ENCODE peak calls at places on chromosomes 7 and 10, in ten cellular contexts. F is OCI-LY7, O is A549, Z is A673, J is HCT116, K is astrocyte, C is IMR-90, W is osteoblast, B is GM12878, X is hepatocyte. E is an unnamed sample. For H3K4me1, the result is how much of the 10 kb centered on the place peaks cover.

GRCh38 chr7:23377134-23377533 is 78.0 kb downstream of the MALSU1 start:
- DNase-seq in Z (no peak), C (peak), X (no peak), W (no peak), B (no peak), J (no peak), O (no peak), K (peak), F (no peak), E (no peak)

GRCh38 chr10:96863922-96864543 is 31.9 kb downstream of the LCOR start:
- DNase-seq in J (peak), K (peak), W (no peak), O (peak), F (no peak), Z (peak), C (peak), X (peak), B (peak), E (no peak)

GRCh38 chr10:52644678-52645434 is 127.7 kb downstream of the MBL2 start:
- DNase-seq in B (no peak), Z (peak), C (peak), F (peak), O (peak), J (peak), W (peak), K (peak), X (peak), E (no peak)

GRCh38 chr10:118800920-118801319 is 46.1 kb upstream of the CACUL1 start:
- DNase-seq in W (peak), Z (peak), O (no peak), K (no peak), J (no peak), B (no peak), C (no peak), X (peak), F (peak), E (no peak)

GRCh38 chr10:3094565-3095168 is 27.3 kb downstream of the PFKP start:
- DNase-seq in C (peak), B (no peak), J (no peak), K (peak), W (no peak), O (no peak), F (no peak), X (no peak), Z (no peak), E (no peak)

GRCh38 chr7:102152672-102153585 is 133.7 kb upstream of the SH2B2 start:
- DNase-seq in O (peak), J (peak), B (no peak), C (peak), K (peak), F (no peak), Z (no peak), X (peak), W (no peak), E (peak)

GRCh38 chr7:150388709-150389531 is 9.8 kb downstream of the ZNF775 start:
- DNase-seq in Z (no peak), B (no peak), J (no peak), C (peak), K (peak), F (no peak), X (peak), W (peak), O (no peak), E (peak)

GRCh38 chr10:14396441-14397048 is 65.8 kb upstream of the FRMD4A start:
- DNase-seq in K (peak), O (no peak), F (no peak), Z (peak), C (no peak), X (no peak), W (no peak), B (no peak), J (no peak), E (no peak)

GRCh38 chr10:67818323-67818722 is 19.7 kb downstream of the DNAJC12 start:
- DNase-seq in K (peak), C (peak), O (peak), B (no peak), J (no peak), W (peak), F (no peak), Z (peak), X (peak), E (no peak)

GRCh38 chr10:35306852-35307251 is 29.5 kb upstream of the CCNY start:
- DNase-seq in J (no peak), K (peak), B (no peak), X (peak), O (no peak), Z (no peak), W (peak), F (no peak), C (peak), E (peak)

GRCh38 chr10:70773965-70774809 is 11.0 kb downstream of the TBATA start:
- DNase-seq in J (no peak), Z (no peak), C (no peak), F (no peak), K (no peak), O (no peak), X (no peak), B (no peak), W (peak), E (peak)

GRCh38 chr10:43125881-43126731 is 12.1 kb upstream of the CSGALNACT2 start:
- DNase-seq in O (no peak), J (no peak), C (no peak), K (no peak), F (no peak), X (no peak), W (peak), Z (no peak), B (no peak), E (peak)

GRCh38 chr7:102834999-102835398 is 77.8 kb upstream of the LRRC17 start:
- DNase-seq in J (peak), O (peak), X (no peak), F (no peak), C (peak), K (peak), Z (peak), B (peak), W (peak), E (no peak)

GRCh38 chr7:18408461-18408860 is 87.1 kb upstream of the HDAC9 start:
- DNase-seq in J (no peak), C (peak), W (peak), B (no peak), O (no peak), F (no peak), K (peak), X (no peak), Z (no peak), E (no peak)

GRCh38 chr7:116576350-116577319 is 51.8 kb downstream of the CAV1 start:
- DNase-seq in K (peak), Z (peak), B (no peak), O (no peak), C (peak), J (no peak), X (peak), W (peak), F (no peak), E (no peak)

GRCh38 chr7:13257661-13258060 is 570.2 kb downstream of the ARL4A start:
- DNase-seq in C (no peak), W (no peak), Z (no peak), X (no peak), J (no peak), B (no peak), K (peak), F (no peak), O (no peak), E (no peak)

GRCh38 chr10:51168086-51168815 is 94.0 kb downstream of the PRKG1 start:
- DNase-seq in C (no peak), K (no peak), X (no peak), J (no peak), Z (no peak), F (no peak), O (no peak), B (no peak), W (no peak), E (no peak)

GRCh38 chr10:101402711-101403110 is 48.7 kb downstream of the BTRC start:
- DNase-seq in K (no peak), C (no peak), X (no peak), F (no peak), J (no peak), W (no peak), O (no peak), B (no peak), Z (no peak), E (no peak)

GRCh38 chr10:86306628-86307278 is 59.8 kb downstream of the GRID1 start:
- DNase-seq in B (no peak), J (no peak), Z (peak), F (peak), O (no peak), K (no peak), X (peak), C (peak), W (no peak), E (no peak)

GRCh38 chr10:4545077-4545476 is 280.9 kb upstream of the AKR1E2 start:
- DNase-seq in C (no peak), K (no peak), F (no peak), J (no peak), X (no peak), O (no peak), B (no peak), Z (no peak), W (no peak), E (no peak)

GRCh38 chr7:35804571-35804970 is 3.7 kb downstream of the SEPTIN7 start:
- DNase-seq in F (no peak), K (no peak), W (no peak), Z (no peak), C (no peak), O (no peak), B (no peak), X (no peak), J (no peak), E (no peak)

GRCh38 chr10:68047554-68048327 is 27.3 kb downstream of the HERC4 start:
- DNase-seq in J (no peak), B (no peak), F (peak), W (no peak), C (no peak), K (no peak), O (no peak), X (no peak), Z (no peak), E (no peak)

GRCh38 chr10:32149257-32149955 is 93.2 kb upstream of the KIF5B start:
- DNase-seq in J (peak), X (no peak), B (peak), K (peak), F (no peak), Z (peak), W (peak), O (no peak), C (peak), E (no peak)

GRCh38 chr10:22340362-22341189 is 4.7 kb upstream of the SPAG6 start:
- DNase-seq in O (peak), J (peak), F (peak), C (peak), X (peak), K (peak), Z (peak), W (peak), B (peak), E (peak)

GRCh38 chr7:155439311-155440017 is 18.5 kb upstream of the EN2 start:
- DNase-seq in W (peak), Z (no peak), O (no peak), X (no peak), B (no peak), C (no peak), J (no peak), K (no peak), F (no peak), E (peak)

GRCh38 chr10:69465457-69466157 is 14.3 kb downstream of the TSPAN15 start:
- DNase-seq in F (no peak), Z (no peak), O (no peak), W (no peak), K (no peak), X (no peak), B (no peak), J (no peak), C (no peak), E (no peak)

GRCh38 chr10:16950686-16951681 is 133.8 kb upstream of the RSU1 start:
- DNase-seq in F (no peak), O (no peak), K (peak), W (peak), C (peak), X (peak), Z (peak), B (no peak), J (peak), E (no peak)

GRCh38 chr10:72162978-72163377 is 52.8 kb upstream of the ANAPC16 start:
- DNase-seq in F (no peak), X (no peak), K (peak), C (peak), O (no peak), W (peak), B (peak), J (no peak), Z (peak), E (no peak)

DNA sequence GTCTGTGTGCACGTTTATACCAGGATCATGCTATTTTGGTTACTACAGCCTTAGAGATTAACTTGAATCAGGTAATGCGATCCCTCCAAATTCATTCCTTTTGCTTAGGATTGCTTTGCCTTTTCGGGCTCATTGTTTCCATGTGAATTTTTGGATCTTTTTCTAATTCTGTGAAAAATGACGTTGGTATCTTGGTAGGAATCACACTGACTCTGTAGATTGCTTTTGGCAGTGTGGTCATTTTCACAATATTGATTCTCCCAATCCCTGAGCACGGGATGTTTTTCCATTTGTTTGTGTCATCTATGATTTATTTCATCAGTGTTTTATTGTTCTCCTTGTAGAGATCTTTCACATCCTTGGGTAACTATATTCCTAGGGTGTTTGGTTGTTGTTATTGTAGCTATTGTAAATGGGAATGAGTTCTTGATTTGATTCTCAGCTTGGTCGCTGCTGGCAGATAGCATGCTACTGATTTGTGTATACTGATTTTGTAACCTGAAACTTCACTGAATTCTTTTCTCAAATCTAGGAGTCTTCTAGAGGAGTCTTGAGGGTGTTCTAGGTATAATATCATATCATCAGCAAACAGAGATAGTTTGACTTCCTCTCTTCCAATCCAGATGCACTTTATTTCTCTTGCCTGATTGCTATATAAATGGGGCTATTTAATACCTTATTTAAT is 18.2 kb downstream of the SNX8 start:
- DNase-seq in K (no peak), Z (no peak), J (no peak), B (no peak), F (no peak), W (no peak), X (no peak), O (no peak), C (no peak), E (no peak)
- H3K4me3 ChIP-seq in K (no peak), Z (no peak), J (no peak), B (peak), F (no peak), W (no peak), X (no peak), O (no peak), C (no peak), E (no peak)

DNA sequence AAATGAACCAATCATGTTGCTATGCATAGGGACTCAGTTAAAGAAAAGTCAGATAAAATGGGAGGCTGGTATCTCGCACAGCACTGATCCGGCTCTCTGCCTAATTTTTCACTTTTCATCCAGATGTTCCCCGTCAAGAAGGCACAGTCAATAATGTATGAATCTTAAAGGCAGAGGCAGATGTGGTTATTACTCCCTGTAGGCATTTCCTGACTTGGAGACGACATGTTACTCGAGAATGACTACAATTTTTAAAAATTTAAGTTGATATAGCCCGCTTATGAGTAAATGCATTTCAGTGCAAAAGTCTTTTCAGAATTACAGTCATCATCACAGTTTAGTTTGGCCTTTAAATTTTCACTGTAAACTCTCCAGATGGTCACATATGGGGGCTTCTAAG is 113.6 kb downstream of the TBXAS1 start:
- DNase-seq in Z (no peak), F (no peak), X (no peak), K (no peak), C (peak), W (no peak), J (no peak), O (no peak), B (no peak), E (no peak)
- H3K4me1 ChIP-seq in Z (under half), F (under half), X (under half), K (under half), C (under half), W (under half), J (under half), O (under half), B (under half), E (under half)

GRCh38 chr7:100053201-100053600 is 3.6 kb downstream of the ZSCAN21 start:
- DNase-seq in W (peak), C (peak), K (peak), X (peak), Z (peak), O (peak), B (no peak), F (peak), J (peak), E (no peak)
- TF ChIP-seq CTCF in W (peak), C (peak), K (peak), X (peak), Z (peak), O (peak), B (peak), F (peak), J (peak), E (no peak)

GRCh38 chr10:77512219-77512578 is 125.4 kb downstream of the KCNMA1 start:
- DNase-seq in X (no peak), F (no peak), K (no peak), Z (no peak), W (no peak), J (no peak), C (no peak), B (no peak), O (no peak), E (no peak)
- H3K4me3 ChIP-seq in X (no peak), F (no peak), K (no peak), Z (no peak), W (no peak), J (no peak), C (no peak), B (no peak), O (no peak), E (no peak)

DNA sequence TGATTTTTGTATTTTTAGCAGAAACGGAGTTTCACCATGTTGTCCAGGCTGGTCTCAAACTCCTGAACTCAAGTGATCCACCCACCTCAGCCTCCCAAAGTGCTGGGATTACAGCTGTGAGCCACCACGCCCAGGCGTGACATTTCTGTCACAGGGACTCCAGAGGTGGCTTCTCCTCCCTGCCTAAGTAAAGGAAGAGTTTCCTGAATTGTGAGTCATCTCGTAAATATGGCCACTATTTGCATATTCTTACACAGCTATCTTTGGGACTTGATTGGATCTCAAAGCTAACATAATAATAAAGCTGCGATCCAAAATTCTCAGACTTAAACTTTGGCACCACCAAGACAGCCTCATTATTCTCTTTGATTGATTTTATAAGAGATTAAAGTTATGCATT is 50.1 kb downstream of the ADARB2 start:
- DNase-seq in J (no peak), F (no peak), Z (peak), B (no peak), C (no peak), X (peak), W (peak), K (no peak), O (no peak), E (no peak)
- H3K4me1 ChIP-seq in J (under half), F (under half), Z (under half), B (under half), C (under half), X (under half), W (under half), K (under half), O (under half), E (under half)

DNA sequence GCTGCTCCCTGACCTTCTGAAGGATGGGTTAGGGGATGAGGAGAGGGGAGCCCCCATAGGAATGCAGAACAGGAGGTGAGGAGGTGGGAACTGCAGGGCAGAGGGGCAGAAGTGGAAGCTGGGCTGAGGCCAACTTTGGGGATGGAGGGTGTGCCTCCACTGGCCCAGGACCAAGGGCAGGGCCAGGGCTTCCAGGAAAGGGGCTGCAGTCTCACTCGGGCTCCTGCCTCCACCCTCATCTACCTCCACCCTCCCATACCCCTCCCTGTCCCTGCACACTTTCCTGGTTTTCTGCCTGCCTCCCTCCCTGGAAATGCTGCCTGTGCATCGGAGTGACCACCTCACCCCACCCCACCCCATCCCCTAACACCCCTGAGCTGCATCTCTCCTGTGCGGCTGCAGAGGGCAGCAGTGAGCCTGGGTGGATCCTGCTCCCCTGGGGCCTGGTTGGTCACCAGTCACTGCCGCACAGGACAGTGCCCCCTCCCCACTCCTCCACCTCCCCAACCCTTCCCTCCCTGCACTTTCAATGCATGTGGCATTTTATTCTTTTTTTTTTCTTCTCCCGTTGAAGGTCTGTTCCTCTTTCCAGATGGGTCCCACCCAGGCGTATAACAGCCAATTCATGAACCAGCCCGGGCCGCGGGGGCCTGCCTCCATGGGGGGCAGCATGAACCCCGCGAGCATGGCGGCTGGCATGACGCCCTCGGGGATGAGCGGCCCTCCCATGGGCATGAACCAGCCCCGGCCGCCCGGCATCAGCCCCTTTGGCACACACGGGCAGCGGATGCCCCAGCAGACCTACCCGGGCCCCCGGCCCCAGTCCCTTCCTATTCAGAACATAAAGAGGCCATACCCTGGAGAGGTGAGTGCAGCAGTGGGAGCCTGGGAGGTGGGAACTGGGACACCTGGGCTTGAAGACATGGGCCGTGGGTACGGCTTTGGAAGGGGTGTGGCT is 54.2 kb upstream of the PPIF start:
- DNase-seq in Z (no peak), J (no peak), W (peak), C (no peak), X (no peak), F (peak), K (no peak), O (peak), B (no peak), E (peak)
- TF ChIP-seq CTCF in Z (peak), J (peak), W (peak), C (peak), X (peak), F (peak), K (peak), O (peak), B (peak), E (peak)

DNA sequence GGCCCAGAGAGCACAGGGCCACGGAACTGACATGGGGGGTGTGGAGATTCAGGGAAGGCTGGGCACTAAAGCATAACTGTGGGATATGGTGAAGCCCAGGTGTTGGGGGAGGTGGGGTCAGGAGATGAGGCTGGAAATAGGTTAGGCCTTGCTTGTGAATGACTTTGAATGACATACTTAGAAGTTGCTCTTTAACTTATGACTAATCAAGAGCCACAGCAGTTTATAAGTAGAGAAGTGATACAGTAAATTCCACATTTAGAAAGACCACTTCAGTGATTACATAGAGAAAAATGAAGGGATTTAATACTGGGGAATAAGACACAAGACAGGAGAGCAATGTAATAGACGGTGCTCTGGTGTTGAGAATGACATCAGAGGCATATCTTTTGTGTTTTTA is 120.8 kb upstream of the SEC61G start:
- DNase-seq in Z (no peak), C (peak), F (no peak), X (no peak), K (no peak), W (no peak), O (peak), J (no peak), B (no peak), E (no peak)
- H3K4me3 ChIP-seq in Z (no peak), C (no peak), F (no peak), X (no peak), K (no peak), W (no peak), O (peak), J (no peak), B (no peak), E (no peak)